ENCODE peak calls at places on chromosome X, in ten cellular contexts. H, G, M, Z, X, W, C, U, T and O are unnamed samples.
A peak's percentile ranks its signal among the peaks of the same experiment; 100 is the strongest.

GRCh38 chrX:134883134-134883700 is 107.6 kb upstream of the SMIM10 start:
- DNase-seq in G (no peak), U (no peak), H (no peak), W (no peak), T (no peak), C (no peak), X (no peak), Z (no peak), M (no peak), O (no peak)

GRCh38 chrX:11543249-11543648 is 122.5 kb downstream of the ARHGAP6 start:
- DNase-seq in U (no peak), W (no peak), H (no peak), M (no peak), X (no peak), Z (no peak), G (no peak), T (no peak), C (peak; percentile 3), O (no peak)

GRCh38 chrX:125710403-125711062 is 390.9 kb downstream of the TEX13C start:
- DNase-seq in T (no peak), W (no peak), X (no peak), C (no peak), G (no peak), U (no peak), H (no peak), M (no peak), Z (no peak), O (no peak)

GRCh38 chrX:30283456-30284200 is 25.6 kb downstream of the NR0B1 start:
- DNase-seq in U (no peak), X (no peak), T (no peak), M (peak; percentile 85), Z (no peak), C (peak; percentile 69), G (peak; percentile 58), W (peak; percentile 95), H (peak; percentile 32), O (no peak)

GRCh38 chrX:52271212-52271611 is 86.5 kb downstream of the MAGED4 start:
- DNase-seq in X (no peak), T (peak; percentile 31), Z (no peak), M (peak; percentile 11), G (no peak), C (peak; percentile 36), H (no peak), W (peak; percentile 15), U (no peak), O (no peak)

GRCh38 chrX:47523297-47523696 is 37.7 kb upstream of the ARAF start:
- DNase-seq in G (no peak), W (peak; percentile 58), U (no peak), Z (peak; percentile 89), X (peak; percentile 57), T (peak; percentile 68), M (peak; percentile 82), H (no peak), C (peak; percentile 78), O (peak; percentile 16)

GRCh38 chrX:51336584-51336983 is 4.0 kb downstream of the NUDT10 start:
- DNase-seq in X (no peak), H (peak; percentile 4), T (peak; percentile 43), Z (no peak), G (peak; percentile 10), W (peak; percentile 57), U (no peak), M (peak; percentile 52), C (peak; percentile 24), O (no peak)

GRCh38 chrX:132480581-132481203 is 8.1 kb downstream of the MBNL3 start:
- DNase-seq in H (no peak), X (no peak), T (peak; percentile 92), Z (peak; percentile 50), M (peak; percentile 64), U (peak; percentile 55), G (peak; percentile 73), W (peak; percentile 56), C (peak; percentile 88), O (no peak)

GRCh38 chrX:23764585-23764984 is 18.4 kb upstream of the SAT1 start:
- DNase-seq in G (no peak), H (no peak), M (no peak), W (no peak), X (no peak), Z (no peak), U (no peak), C (no peak), T (no peak), O (no peak)

DNA sequence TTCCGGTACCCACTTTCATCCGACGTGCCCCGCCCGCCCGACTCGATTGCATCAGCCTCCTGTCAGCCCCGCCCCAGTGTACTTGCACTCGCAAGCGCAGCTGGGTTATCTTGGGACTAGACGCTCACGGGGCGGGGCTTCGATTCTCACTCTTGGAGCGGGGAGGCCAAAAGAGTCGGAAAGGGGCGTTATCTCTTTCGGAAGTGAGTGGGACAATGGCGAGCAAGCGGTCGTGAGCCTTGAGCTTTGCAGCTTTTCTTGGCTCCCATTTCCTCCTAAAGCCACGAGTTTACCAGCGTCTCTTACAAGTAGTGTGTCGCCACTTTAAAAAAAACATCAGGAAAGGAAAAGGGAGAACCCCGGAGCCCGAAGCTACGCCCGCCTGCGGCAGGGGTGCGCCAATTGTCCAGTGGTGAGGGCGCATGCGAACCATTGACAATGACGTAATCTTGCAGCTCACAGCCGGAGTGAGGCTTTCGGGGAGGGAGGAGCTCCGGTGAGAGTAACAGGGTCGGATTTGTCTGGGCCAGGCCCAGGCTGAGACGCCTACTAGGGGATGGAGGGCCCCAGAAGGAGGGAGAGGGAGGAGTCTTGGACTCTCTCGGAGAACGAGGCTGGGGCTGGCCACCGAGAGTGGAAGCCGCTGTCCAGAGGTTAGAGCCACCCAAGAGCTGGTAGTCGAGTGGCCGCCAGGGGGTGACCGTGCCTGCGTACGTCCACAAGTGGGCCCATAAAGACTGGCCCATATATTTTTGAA is 109.5 kb downstream of the GNL3L start:
- DNase-seq in Z (peak; percentile 96), H (peak; percentile 56), G (peak; percentile 91), U (peak; percentile 79), X (peak; percentile 96), W (peak; percentile 96), T (peak; percentile 95), M (peak; percentile 98), C (peak; percentile 95), O (peak; percentile 87)
- TF ChIP-seq CTCF in Z (peak; percentile 71), H (peak; percentile 65), G (peak; percentile 70), U (peak; percentile 65), X (peak; percentile 61), W (peak; percentile 58), T (peak; percentile 65), M (peak; percentile 62), C (peak; percentile 51), O (peak; percentile 56)

GRCh38 chrX:44342866-44343265 is 606 bp downstream of the EFHC2 start:
- DNase-seq in G (no peak), M (no peak), T (no peak), U (no peak), Z (no peak), W (no peak), H (no peak), C (no peak), X (no peak), O (no peak)
- H3K4me3 ChIP-seq in G (no peak overlapping the region), M (peak overlapping the region; percentile 9), T (peak overlapping the region; percentile 63), U (no peak overlapping the region), Z (no peak overlapping the region), W (peak overlapping the region; percentile 46), H (no peak overlapping the region), C (peak overlapping the region; percentile 50), X (peak overlapping the region; percentile 51), O (no peak overlapping the region)

GRCh38 chrX:80285131-80285773 is 135.0 kb upstream of the TENT5D start:
- DNase-seq in W (peak; percentile 34), Z (no peak), M (peak; percentile 48), G (peak; percentile 1), C (peak; percentile 32), U (no peak), H (no peak), T (peak; percentile 43), X (no peak), O (no peak)

DNA sequence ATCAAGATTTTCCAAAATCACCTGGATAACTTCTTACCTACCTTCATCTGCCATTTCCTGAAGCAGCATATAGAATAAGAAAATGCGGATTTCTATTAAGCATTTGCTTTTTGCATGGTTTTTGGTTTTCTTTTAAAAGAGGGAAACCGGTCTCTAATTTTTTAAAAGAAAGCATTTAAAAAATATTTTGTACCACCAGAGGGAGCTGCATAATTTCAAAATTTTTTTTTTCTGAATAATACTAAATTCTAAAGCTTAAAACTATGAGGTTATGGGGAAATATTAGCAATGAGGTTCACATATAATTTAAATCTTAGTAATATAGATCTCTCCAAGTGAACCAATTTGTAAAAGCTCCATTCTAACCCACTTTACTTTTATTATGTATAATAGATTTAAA is 137.7 kb upstream of the TENT5D start:
- DNase-seq in Z (no peak), X (no peak), C (no peak), H (no peak), W (no peak), M (no peak), T (no peak), G (no peak), U (no peak), O (no peak)
- TF ChIP-seq CTCF in Z (no peak), X (no peak), C (no peak), H (peak; percentile 9), W (peak; percentile 25), M (peak; percentile 17), T (peak; percentile 21), G (peak; percentile 10), U (no peak), O (no peak)

GRCh38 chrX:148501121-148502066 is 977 bp downstream of the AFF2 start:
- DNase-seq in C (peak; percentile 69), W (no peak), Z (peak; percentile 43), G (no peak), M (no peak), T (peak; percentile 11), X (no peak), H (no peak), U (no peak), O (no peak)

GRCh38 chrX:148504412-148504950 is 4.1 kb downstream of the AFF2 start:
- DNase-seq in G (no peak), C (peak; percentile 6), T (no peak), H (no peak), X (no peak), Z (no peak), M (no peak), U (no peak), W (no peak), O (no peak)

GRCh38 chrX:148499638-148500427 is 584 bp upstream of the AFF2 start:
- DNase-seq in M (no peak), W (no peak), Z (peak; percentile 32), C (no peak), T (no peak), X (no peak), U (no peak), G (no peak), H (no peak), O (no peak)

GRCh38 chrX:148498067-148498466 is 2.4 kb upstream of the AFF2 start:
- DNase-seq in C (no peak), Z (no peak), U (no peak), T (no peak), G (no peak), X (no peak), H (no peak), M (no peak), W (no peak), O (no peak)

DNA sequence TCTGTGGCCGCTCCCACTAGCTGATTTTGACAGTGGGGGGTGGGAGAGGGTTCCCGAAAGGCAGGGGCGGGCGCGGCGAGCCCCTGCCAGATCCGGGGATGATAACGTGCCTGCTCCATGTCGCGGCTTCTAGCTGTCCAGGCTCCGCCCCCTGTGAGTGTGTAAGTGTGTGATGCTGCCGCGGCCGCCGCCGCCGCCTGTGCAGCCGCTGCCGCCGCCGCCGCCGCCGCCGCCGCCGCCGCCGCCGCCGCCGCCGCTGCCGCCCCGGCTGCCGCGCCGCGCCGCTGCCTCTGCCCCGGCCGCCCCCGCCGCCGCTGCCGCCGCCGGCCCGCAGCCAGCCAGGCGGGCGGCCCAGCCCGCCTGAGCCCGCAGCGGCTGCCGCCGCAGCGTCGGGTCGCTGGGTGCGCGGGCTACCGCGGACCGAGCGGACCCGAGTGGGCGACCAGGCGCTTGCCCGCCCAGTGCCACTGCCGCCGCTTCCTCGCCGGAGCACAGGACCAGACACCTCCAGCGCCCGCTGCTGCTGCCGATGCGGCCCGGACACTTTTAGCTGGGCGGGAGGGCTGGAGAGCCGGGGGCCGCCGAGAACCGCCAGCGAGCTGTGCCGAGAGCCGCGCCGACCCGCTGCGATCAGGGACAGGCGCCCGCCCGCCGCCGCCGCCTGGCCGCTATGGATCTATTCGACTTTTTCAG is at the start of gene AFF2:
- DNase-seq in U (no peak), C (peak; percentile 79), T (peak; percentile 47), W (peak; percentile 2), H (no peak), X (no peak), M (peak; percentile 17), Z (peak; percentile 49), G (no peak), O (no peak)
- H3K4me3 ChIP-seq in U (peak within 1 kb of the TSS; percentile 32), C (peak within 1 kb of the TSS; percentile 77), T (peak within 1 kb of the TSS; percentile 55), W (no peak within 1 kb of the TSS), H (no peak within 1 kb of the TSS), X (peak within 1 kb of the TSS; percentile 59), M (peak within 1 kb of the TSS; percentile 78), Z (peak within 1 kb of the TSS; percentile 51), G (peak within 1 kb of the TSS; percentile 20), O (peak within 1 kb of the TSS; percentile 30)